ENCODE peak calls at places on chromosomes 2 and 18, in eight cellular contexts. M is HCT116, Y is adrenal gland, G is IMR-90, J is cardiac muscle cell, N is pancreas, A is thyroid gland, T is thoracic aorta. W is an unnamed sample.

GRCh38 chr2:184302506-184302905 is 295.8 kb upstream of the ZNF804A start:
- DNase-seq in G (no peak), J (no peak), N (no peak), M (no peak), Y (no peak), T (no peak), A (no peak), W (no peak)

GRCh38 chr2:70785137-70785911 is 5.1 kb downstream of the FIGLA start:
- DNase-seq in G (no peak), M (peak; percentile 41), A (peak; percentile 31), T (no peak), J (peak; percentile 48), N (no peak), Y (peak; percentile 31), W (no peak)

GRCh38 chr2:39875182-39875913 is 96.3 kb upstream of the THUMPD2 start:
- DNase-seq in M (no peak), N (no peak), A (peak; percentile 78), G (peak; percentile 97), T (peak; percentile 35), Y (peak; percentile 15), J (peak; percentile 94), W (peak; percentile 75)

GRCh38 chr18:3579701-3580100 is 129.7 kb downstream of the TGIF1 start:
- DNase-seq in J (peak; percentile 90), N (no peak), G (peak; percentile 97), T (no peak), A (no peak), M (no peak), Y (no peak), W (no peak)

GRCh38 chr2:175688241-175688640 is 313.8 kb downstream of the LNPK start:
- DNase-seq in A (no peak), N (no peak), M (no peak), Y (no peak), G (no peak), T (no peak), J (no peak), W (no peak)

GRCh38 chr2:70024284-70024683 is 62.9 kb upstream of the ASPRV1 start:
- DNase-seq in N (no peak), M (no peak), A (no peak), J (peak; percentile 34), Y (no peak), T (no peak), G (no peak), W (no peak)

GRCh38 chr2:195407782-195408181 is 249.2 kb upstream of the SLC39A10 start:
- DNase-seq in M (no peak), G (peak; percentile 66), Y (no peak), J (peak; percentile 27), N (no peak), A (no peak), T (no peak), W (no peak)

GRCh38 chr2:122575076-122575475 is 819.6 kb downstream of the TSN start:
- DNase-seq in G (no peak), A (no peak), J (no peak), Y (no peak), M (no peak), T (no peak), N (no peak), W (no peak)

GRCh38 chr2:200575957-200576356 is 9.9 kb upstream of the AOX1 start:
- DNase-seq in G (peak; percentile 30), Y (no peak), M (no peak), N (no peak), T (no peak), J (peak; percentile 34), A (no peak), W (no peak)

GRCh38 chr2:228378696-228379425 is 197.4 kb upstream of the SPHKAP start:
- DNase-seq in N (no peak), T (no peak), Y (no peak), G (no peak), J (no peak), M (no peak), A (no peak), W (no peak)

GRCh38 chr2:236738030-236738429 is 168.4 kb downstream of the ACKR3 start:
- DNase-seq in Y (no peak), A (no peak), M (no peak), G (no peak), T (no peak), N (no peak), J (no peak), W (no peak)

GRCh38 chr18:63619661-63620060 is 24.4 kb downstream of the SERPINB4 start:
- DNase-seq in Y (no peak), T (no peak), M (no peak), N (no peak), G (no peak), A (no peak), J (peak; percentile 8), W (no peak)

GRCh38 chr2:225011585-225011984 is 30.7 kb downstream of the DOCK10 start:
- DNase-seq in A (no peak), Y (no peak), G (no peak), M (no peak), T (no peak), N (no peak), J (no peak), W (no peak)

GRCh38 chr18:11857177-11857887 is 6.1 kb downstream of the CHMP1B start:
- DNase-seq in J (peak; percentile 98), T (peak; percentile 69), G (peak; percentile 100), N (no peak), Y (peak; percentile 80), A (peak; percentile 70), M (peak; percentile 95), W (peak; percentile 82)

GRCh38 chr2:18525236-18525635 is 35.2 kb downstream of the RDH14 start:
- DNase-seq in M (no peak), A (no peak), T (no peak), Y (no peak), N (no peak), G (no peak), J (no peak), W (no peak)

GRCh38 chr2:168705534-168706470 is 96.6 kb upstream of the NOSTRIN start:
- DNase-seq in J (peak; percentile 69), T (no peak), M (no peak), Y (no peak), A (no peak), G (peak; percentile 51), N (no peak), W (no peak)

GRCh38 chr2:100603414-100603813 is 40.6 kb downstream of the PDCL3 start:
- DNase-seq in Y (no peak), M (no peak), G (no peak), N (no peak), J (no peak), A (no peak), T (no peak), W (no peak)

GRCh38 chr18:75253784-75254183 is 43.2 kb downstream of the TSHZ1 start:
- DNase-seq in T (no peak), M (no peak), N (no peak), A (no peak), G (peak; percentile 16), Y (no peak), J (peak; percentile 64), W (no peak)

GRCh38 chr18:75250471-75250821 is 39.8 kb downstream of the TSHZ1 start:
- DNase-seq in N (peak; percentile 69), T (no peak), Y (no peak), M (no peak), G (no peak), A (no peak), J (no peak), W (no peak)

GRCh38 chr18:75251466-75251865 is 40.9 kb downstream of the TSHZ1 start:
- DNase-seq in G (no peak), T (no peak), N (no peak), M (no peak), J (no peak), A (no peak), Y (no peak), W (no peak)

GRCh38 chr18:75253043-75253442 is 42.4 kb downstream of the TSHZ1 start:
- DNase-seq in T (no peak), M (no peak), Y (no peak), J (no peak), N (no peak), A (no peak), G (no peak), W (no peak)

DNA sequence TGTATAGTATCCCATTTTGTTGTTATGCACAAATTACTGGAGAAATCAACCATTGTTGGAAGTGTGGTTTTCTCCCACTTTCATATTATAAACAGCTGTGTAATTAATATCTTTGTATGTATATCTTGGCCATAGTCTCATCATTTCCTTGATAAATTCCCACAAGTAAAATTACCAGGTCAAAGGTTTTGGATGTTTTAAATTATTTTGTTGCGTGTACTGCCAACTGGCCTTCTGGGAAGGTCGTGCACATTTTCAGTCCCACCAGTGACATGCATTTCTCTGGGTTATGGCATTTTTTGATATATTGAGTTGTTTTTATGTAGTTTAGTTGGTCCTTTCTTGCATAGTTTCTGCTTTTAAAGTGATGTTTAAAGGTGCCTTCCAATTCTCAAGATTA is 41.5 kb downstream of the TSHZ1 start:
- DNase-seq in Y (no peak), G (no peak), T (no peak), M (no peak), J (no peak), N (no peak), A (no peak), W (no peak)
- H3K4me1 ChIP-seq in Y (peaks cover 24% of the 10 kb centered on the region), G (peaks cover 15% of the 10 kb centered on the region), T (peaks cover 23% of the 10 kb centered on the region), M (no peaks in the 10 kb centered on the region), J (peaks cover 6% of the 10 kb centered on the region), N (peaks cover 6% of the 10 kb centered on the region), A (peaks cover under 1% of the 10 kb centered on the region), W (peaks cover 11% of the 10 kb centered on the region)

GRCh38 chr2:238173692-238174091 is 14.9 kb downstream of the ERFE start:
- DNase-seq in M (no peak), Y (no peak), A (no peak), T (no peak), J (no peak), G (no peak), N (no peak), W (no peak)
- H3K27me3 ChIP-seq in M (no peaks in the 10 kb centered on the region), Y (no peaks in the 10 kb centered on the region), A (no peaks in the 10 kb centered on the region), T (no peaks in the 10 kb centered on the region), J (no peaks in the 10 kb centered on the region), G (no peaks in the 10 kb centered on the region), N (no peaks in the 10 kb centered on the region), W (no peaks in the 10 kb centered on the region)

GRCh38 chr18:55665506-55665905 is 77.5 kb upstream of the TCF4 start:
- DNase-seq in G (no peak), M (no peak), Y (no peak), T (no peak), A (no peak), J (no peak), N (no peak), W (no peak)
- H3K36me3 ChIP-seq in G (no peaks in the 10 kb centered on the region), M (no peaks in the 10 kb centered on the region), Y (no peaks in the 10 kb centered on the region), T (no peaks in the 10 kb centered on the region), A (no peaks in the 10 kb centered on the region), J (no peaks in the 10 kb centered on the region), N (no peaks in the 10 kb centered on the region), W (no peaks in the 10 kb centered on the region)

DNA sequence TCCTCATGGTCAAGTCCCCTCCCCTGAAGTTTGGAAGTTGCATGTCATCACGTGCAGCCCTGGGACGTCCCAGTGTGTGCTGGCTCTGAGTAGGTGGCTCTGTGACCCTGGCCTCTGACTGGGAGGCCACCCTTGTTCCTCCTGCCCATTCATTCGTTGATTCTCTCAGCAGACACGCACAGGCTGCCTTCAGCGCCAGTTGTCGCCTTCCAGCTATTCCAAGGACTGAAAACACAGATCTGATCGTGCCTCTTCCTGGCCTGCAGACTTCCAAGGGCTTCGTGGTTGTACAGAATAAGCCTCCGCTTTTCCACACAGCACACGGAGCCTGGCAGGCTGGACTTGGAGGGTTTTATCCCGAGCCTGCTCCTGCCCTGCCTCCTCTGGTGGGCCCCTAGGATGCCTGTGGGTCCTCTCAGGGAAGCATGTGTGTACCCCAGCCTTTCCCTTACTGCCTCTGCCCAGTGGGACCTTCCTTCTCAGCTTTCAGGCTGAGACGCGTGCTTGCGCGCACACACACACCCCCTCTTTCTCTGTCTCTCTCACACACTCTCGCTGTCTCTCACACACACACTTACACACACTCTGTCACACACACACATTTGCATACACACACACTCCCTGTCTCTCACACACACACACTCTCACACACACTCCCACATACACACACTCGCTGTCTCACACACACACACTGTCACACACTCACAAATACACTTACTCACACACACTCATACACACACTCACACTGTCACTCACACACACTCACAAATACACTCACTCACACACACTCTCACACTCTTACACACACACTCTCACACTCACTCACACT is 17.7 kb downstream of the SH3BP4 start:
- DNase-seq in T (no peak), J (no peak), G (no peak), A (no peak), M (no peak), Y (no peak), N (no peak), W (no peak)
- H3K4me1 ChIP-seq in T (no peaks in the 10 kb centered on the region), J (peaks cover 15% of the 10 kb centered on the region), G (peaks cover 46% of the 10 kb centered on the region), A (no peaks in the 10 kb centered on the region), M (peaks cover 88% of the 10 kb centered on the region), Y (no peaks in the 10 kb centered on the region), N (peaks cover 18% of the 10 kb centered on the region), W (peaks cover under 1% of the 10 kb centered on the region)

W was measured in ascending aorta.